ENCODE peak calls at places on chromosomes 3 and 15, in eight cellular contexts. O, F, I, E, V, Y, C and G are unnamed samples.

GRCh38 chr3:124563376-124563775 is 166.9 kb upstream of the UMPS start:
- DNase-seq in O (no peak), F (peak), I (no peak), E (peak), V (no peak), Y (no peak), C (peak), G (no peak)

GRCh38 chr3:116492379-116492778 is 47.1 kb upstream of the LSAMP start:
- DNase-seq in O (no peak), F (no peak), I (no peak), E (no peak), V (no peak), Y (no peak), C (no peak), G (no peak)

GRCh38 chr3:48361928-48362327 is 10.1 kb upstream of the FBXW12 start:
- DNase-seq in O (no peak), F (no peak), I (no peak), E (no peak), V (no peak), Y (no peak), C (no peak), G (no peak)

GRCh38 chr15:89575656-89576416 is 567 bp downstream of the TICRR start:
- DNase-seq in O (no peak), F (peak), I (peak), E (peak), V (peak), Y (no peak), C (no peak), G (no peak)

GRCh38 chr3:31699309-31699953 is 166.7 kb downstream of the STT3B start:
- DNase-seq in O (no peak), F (no peak), I (no peak), E (peak), V (peak), Y (no peak), C (no peak), G (no peak)

GRCh38 chr3:193711964-193712598 is 119.1 kb downstream of the OPA1 start:
- DNase-seq in O (no peak), F (peak), I (no peak), E (no peak), V (no peak), Y (no peak), C (peak), G (no peak)

GRCh38 chr3:158100681-158101080 is 5.5 kb downstream of the SHOX2 start:
- DNase-seq in O (no peak), F (no peak), I (no peak), E (no peak), V (no peak), Y (no peak), C (no peak), G (no peak)

GRCh38 chr15:28921336-28921735 is 35.6 kb downstream of the APBA2 start:
- DNase-seq in O (no peak), F (no peak), I (no peak), E (no peak), V (no peak), Y (no peak), C (no peak), G (no peak)

GRCh38 chr15:71440479-71441071 is 325.3 kb downstream of the THSD4 start:
- DNase-seq in O (no peak), F (peak), I (no peak), E (peak), V (peak), Y (no peak), C (peak), G (peak)

GRCh38 chr3:126927405-126927750 is 55.5 kb upstream of the PLXNA1 start:
- DNase-seq in O (peak), F (no peak), I (no peak), E (no peak), V (no peak), Y (no peak), C (no peak), G (no peak)

GRCh38 chr3:76679510-76679909 is 360.4 kb upstream of the ROBO2 start:
- DNase-seq in O (no peak), F (no peak), I (no peak), E (no peak), V (no peak), Y (no peak), C (no peak), G (no peak)

GRCh38 chr15:71044006-71044405 is 71.3 kb upstream of the THSD4 start:
- DNase-seq in O (no peak), F (no peak), I (no peak), E (no peak), V (no peak), Y (no peak), C (no peak), G (no peak)

GRCh38 chr3:43742935-43743334 is 52.2 kb downstream of the ABHD5 start:
- DNase-seq in O (peak), F (no peak), I (no peak), E (no peak), V (peak), Y (no peak), C (peak), G (no peak)

GRCh38 chr15:95429345-95429744 is 901.2 kb upstream of the NR2F2 start:
- DNase-seq in O (no peak), F (peak), I (no peak), E (no peak), V (no peak), Y (no peak), C (no peak), G (no peak)

GRCh38 chr3:108555966-108556581 is 33.2 kb downstream of the CIP2A start:
- DNase-seq in O (no peak), F (no peak), I (no peak), E (no peak), V (no peak), Y (no peak), C (no peak), G (no peak)

GRCh38 chr15:93614446-93615104 is 525.6 kb upstream of the RGMA start:
- DNase-seq in O (no peak), F (no peak), I (no peak), E (no peak), V (no peak), Y (peak), C (no peak), G (no peak)

GRCh38 chr3:147400111-147400510 is 6.2 kb downstream of the ZIC4 start:
- DNase-seq in O (no peak), F (no peak), I (no peak), E (no peak), V (no peak), Y (no peak), C (no peak), G (no peak)

GRCh38 chr15:101051291-101052030 is 132.3 kb downstream of the LRRK1 start:
- DNase-seq in O (no peak), F (peak), I (peak), E (no peak), V (no peak), Y (no peak), C (no peak), G (no peak)

GRCh38 chr3:13027154-13027553 is 46.1 kb downstream of the IQSEC1 start:
- DNase-seq in O (no peak), F (no peak), I (no peak), E (peak), V (no peak), Y (no peak), C (no peak), G (no peak)

GRCh38 chr3:15360786-15361493 is 28.6 kb upstream of the SH3BP5 start:
- DNase-seq in O (no peak), F (no peak), I (no peak), E (no peak), V (peak), Y (no peak), C (no peak), G (no peak)

GRCh38 chr3:31911643-31912042 is 69.4 kb downstream of the OSBPL10 start:
- DNase-seq in O (no peak), F (no peak), I (no peak), E (no peak), V (no peak), Y (no peak), C (no peak), G (no peak)

GRCh38 chr3:37872413-37873160 is 10.9 kb downstream of the CTDSPL start:
- DNase-seq in O (no peak), F (no peak), I (no peak), E (no peak), V (no peak), Y (no peak), C (no peak), G (no peak)
- H3K27ac ChIP-seq in O (no peak), F (no peak), I (no peak), E (no peak), V (no peak), Y (no peak), C (no peak), G (no peak)

DNA sequence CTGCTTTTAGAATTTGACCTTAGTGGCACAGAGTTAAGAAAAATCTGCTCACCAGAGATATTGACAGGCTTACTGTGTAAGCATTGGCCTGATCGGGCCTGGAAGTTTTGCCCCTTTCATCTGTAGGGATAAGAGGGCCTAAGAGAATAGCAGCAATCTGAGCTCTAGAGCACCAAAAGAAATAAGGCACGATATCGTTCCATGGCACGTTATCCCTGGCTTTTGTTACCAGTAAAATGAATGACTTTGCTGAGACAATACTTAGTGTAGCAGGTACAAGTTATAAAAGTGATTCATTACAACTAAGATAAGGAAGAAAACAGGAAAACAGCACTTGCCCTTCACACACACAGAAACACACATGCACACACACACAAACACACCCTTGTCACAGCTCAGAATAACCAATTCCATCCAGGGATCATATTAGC is 5.0 kb downstream of the THBS1 start:
- DNase-seq in O (no peak), F (no peak), I (no peak), E (no peak), V (no peak), Y (no peak), C (no peak), G (no peak)
- H3K4me3 ChIP-seq in O (no peak), F (no peak), I (no peak), E (no peak), V (no peak), Y (no peak), C (no peak), G (peak)

GRCh38 chr3:102193255-102193654 is 241.6 kb upstream of the ZPLD1 start:
- DNase-seq in O (no peak), F (no peak), I (no peak), E (no peak), V (no peak), Y (no peak), C (no peak), G (no peak)
- H3K27ac ChIP-seq in O (peak), F (peak), I (no peak), E (no peak), V (no peak), Y (no peak), C (no peak), G (no peak)

DNA sequence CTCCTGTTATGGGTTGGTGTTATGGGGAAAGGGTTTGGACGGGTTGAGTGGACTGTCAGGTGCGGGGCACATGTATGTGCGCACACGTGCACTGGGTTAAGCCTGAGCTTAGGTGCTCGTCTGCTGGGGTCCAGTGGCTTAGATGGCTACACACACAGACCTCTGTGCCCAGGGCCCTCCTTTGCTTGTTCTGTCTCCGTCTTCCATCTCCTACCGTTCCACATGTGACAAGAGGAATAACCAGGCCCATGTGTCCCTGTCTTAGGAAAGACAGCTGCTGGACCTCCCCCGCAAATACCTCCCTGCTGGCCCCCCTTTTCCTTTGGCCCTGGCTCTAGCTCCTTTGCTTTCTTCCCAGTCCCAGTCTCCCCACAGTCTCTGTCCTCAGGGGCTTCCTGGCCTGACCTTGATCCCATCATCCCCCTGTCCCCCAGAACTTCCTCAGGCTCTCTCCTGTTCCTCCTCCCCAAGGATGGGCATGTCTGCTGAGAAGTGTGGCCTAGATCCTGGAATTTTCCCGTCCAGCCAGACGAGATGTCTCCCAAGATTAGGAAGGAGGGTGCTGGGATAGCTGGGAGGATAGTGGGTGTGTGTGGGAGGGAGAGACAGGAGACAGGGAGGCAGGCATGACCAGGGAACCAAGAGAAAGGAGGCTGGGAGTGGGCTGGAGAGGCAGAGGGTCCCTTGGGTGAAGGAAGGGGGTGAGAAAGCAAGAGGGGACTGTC is 805 bp upstream of the THPO start:
- DNase-seq in O (no peak), F (no peak), I (no peak), E (no peak), V (no peak), Y (no peak), C (no peak), G (no peak)
- H3K4me3 ChIP-seq in O (no peak), F (no peak), I (no peak), E (no peak), V (no peak), Y (peak), C (no peak), G (no peak)